ENCODE peak calls at places on chromosomes 4 and X, in ten cellular contexts. U, K, R, J, I, F, A, B, D and T are unnamed samples.

GRCh38 chr4:80386281-80386886 is 50.9 kb downstream of the CFAP299 start:
- DNase-seq in U (no peak), K (no peak), R (no peak), J (no peak), I (no peak), F (no peak), A (no peak), B (no peak), D (no peak), T (no peak)

GRCh38 chr4:123415977-123416376 is 19.4 kb downstream of the SPRY1 start:
- DNase-seq in U (no peak), K (peak; percentile 60), R (no peak), J (no peak), I (peak; percentile 45), F (peak; percentile 52), A (no peak), B (no peak), D (no peak), T (no peak)

GRCh38 chr4:55613621-55614020 is 21.6 kb upstream of the PDCL2 start:
- DNase-seq in U (no peak), K (no peak), R (no peak), J (no peak), I (no peak), F (no peak), A (no peak), B (no peak), D (no peak), T (no peak)

GRCh38 chr4:48945981-48946380 is 39.4 kb upstream of the OCIAD2 start:
- DNase-seq in U (no peak), K (no peak), R (no peak), J (no peak), I (no peak), F (no peak), A (no peak), B (no peak), D (no peak), T (no peak)

GRCh38 chr4:47852121-47852520 is 14.3 kb upstream of the CORIN start:
- DNase-seq in U (no peak), K (peak; percentile 87), R (no peak), J (no peak), I (peak; percentile 92), F (no peak), A (no peak), B (no peak), D (no peak), T (no peak)

GRCh38 chr4:170398228-170398627 is 308.5 kb upstream of the AADAT start:
- DNase-seq in U (no peak), K (no peak), R (no peak), J (no peak), I (no peak), F (no peak), A (no peak), B (no peak), D (no peak), T (no peak)

GRCh38 chr4:41878991-41879491 is 56.2 kb upstream of the TMEM33 start:
- DNase-seq in U (no peak), K (no peak), R (no peak), J (no peak), I (no peak), F (no peak), A (no peak), B (no peak), D (no peak), T (no peak)

GRCh38 chr4:118776166-118776954 is 59.6 kb downstream of the SEC24D start:
- DNase-seq in U (no peak), K (peak; percentile 68), R (no peak), J (no peak), I (peak; percentile 70), F (no peak), A (no peak), B (no peak), D (no peak), T (peak; percentile 87)

GRCh38 chr4:107631568-107631967 is 88.5 kb downstream of the PAPSS1 start:
- DNase-seq in U (no peak), K (peak; percentile 46), R (peak; percentile 6), J (no peak), I (no peak), F (no peak), A (no peak), B (no peak), D (no peak), T (no peak)

GRCh38 chr4:159508917-159509500 is 406.1 kb downstream of the RAPGEF2 start:
- DNase-seq in U (no peak), K (no peak), R (no peak), J (no peak), I (no peak), F (no peak), A (no peak), B (peak; percentile 21), D (no peak), T (no peak)

GRCh38 chr4:111807556-111807955 is 337.7 kb upstream of the FAM241A start:
- DNase-seq in U (no peak), K (no peak), R (no peak), J (no peak), I (no peak), F (no peak), A (peak; percentile 40), B (no peak), D (no peak), T (no peak)

GRCh38 chr4:152448038-152448437 is 87.9 kb downstream of the FBXW7 start:
- DNase-seq in U (no peak), K (no peak), R (no peak), J (peak; percentile 13), I (no peak), F (no peak), A (no peak), B (no peak), D (no peak), T (no peak)

GRCh38 chr4:128341634-128342033 is 54.0 kb upstream of the PGRMC2 start:
- DNase-seq in U (no peak), K (no peak), R (no peak), J (no peak), I (no peak), F (no peak), A (no peak), B (no peak), D (no peak), T (no peak)

GRCh38 chrX:155246748-155247147 is 17.5 kb downstream of the RAB39B start:
- DNase-seq in U (no peak), K (no peak), R (no peak), J (no peak), I (peak; percentile 4), F (no peak), A (no peak), B (no peak), D (no peak), T (no peak)

GRCh38 chr4:15913631-15913970 is 24.9 kb downstream of the FGFBP1 start:
- DNase-seq in U (no peak), K (peak; percentile 92), R (no peak), J (no peak), I (peak; percentile 97), F (no peak), A (no peak), B (peak; percentile 99), D (no peak), T (no peak)

GRCh38 chr4:152189451-152190179 is 346.3 kb downstream of the FBXW7 start:
- DNase-seq in U (no peak), K (no peak), R (no peak), J (no peak), I (no peak), F (no peak), A (peak; percentile 10), B (no peak), D (no peak), T (no peak)

GRCh38 chr4:55358668-55359067 is 12.6 kb downstream of the SRD5A3 start:
- DNase-seq in U (no peak), K (peak; percentile 93), R (no peak), J (no peak), I (peak; percentile 78), F (no peak), A (no peak), B (no peak), D (no peak), T (no peak)

GRCh38 chr4:3335385-3335784 is 42.6 kb downstream of the RGS12 start:
- DNase-seq in U (no peak), K (no peak), R (no peak), J (no peak), I (no peak), F (no peak), A (peak; percentile 39), B (no peak), D (no peak), T (no peak)

GRCh38 chrX:150334100-150334499 is 29.0 kb upstream of the MAMLD1 start:
- DNase-seq in U (peak; percentile 13), K (no peak), R (peak; percentile 30), J (no peak), I (no peak), F (no peak), A (no peak), B (no peak), D (no peak), T (no peak)

GRCh38 chr4:3527914-3528876 is 4.0 kb downstream of the LRPAP1 start:
- DNase-seq in U (no peak), K (no peak), R (no peak), J (no peak), I (no peak), F (peak; percentile 19), A (no peak), B (no peak), D (no peak), T (no peak)

GRCh38 chr4:41014158-41014557 is 200.2 kb downstream of the APBB2 start:
- DNase-seq in U (no peak), K (no peak), R (no peak), J (no peak), I (no peak), F (no peak), A (no peak), B (no peak), D (no peak), T (no peak)

GRCh38 chrX:63755892-63756291 is 29.1 kb downstream of the ARHGEF9 start:
- DNase-seq in U (no peak), K (no peak), R (no peak), J (no peak), I (no peak), F (no peak), A (no peak), B (no peak), D (no peak), T (no peak)
- H3K4me3 ChIP-seq in U (no peak overlapping the region), K (peak overlapping the region; percentile 93), R (no peak overlapping the region), J (no peak overlapping the region), I (no peak overlapping the region), F (no peak overlapping the region), A (peak overlapping the region; percentile 69), B (no peak overlapping the region), D (peak overlapping the region; percentile 67), T (peak overlapping the region; percentile 64)

GRCh38 chrX:123607806-123608205 is 125.0 kb downstream of the THOC2 start:
- DNase-seq in U (no peak), K (no peak), R (no peak), J (peak; percentile 61), I (no peak), F (no peak), A (no peak), B (no peak), D (no peak), T (no peak)
- H3K36me3 ChIP-seq in U (peaks cover 12% of the 10 kb centered on the region), K (no peaks in the 10 kb centered on the region), R (peaks cover 23% of the 10 kb centered on the region), J (no peaks in the 10 kb centered on the region), I (peaks cover 2% of the 10 kb centered on the region), F (peaks cover 26% of the 10 kb centered on the region), A (peaks cover 75% of the 10 kb centered on the region), B (no peaks in the 10 kb centered on the region), D (no peaks in the 10 kb centered on the region), T (peaks cover 31% of the 10 kb centered on the region)

GRCh38 chrX:99266255-99266654 is 1143.8 kb downstream of the PCDH19 start:
- DNase-seq in U (no peak), K (no peak), R (no peak), J (no peak), I (no peak), F (no peak), A (no peak), B (no peak), D (no peak), T (no peak)
- H3K4me3 ChIP-seq in U (no peak overlapping the region), K (no peak overlapping the region), R (no peak overlapping the region), J (no peak overlapping the region), I (no peak overlapping the region), F (no peak overlapping the region), A (no peak overlapping the region), B (no peak overlapping the region), D (no peak overlapping the region), T (no peak overlapping the region)

GRCh38 chr4:168923526-168924194 is 86.4 kb downstream of the CBR4 start:
- DNase-seq in U (no peak), K (peak; percentile 78), R (peak; percentile 63), J (peak; percentile 62), I (peak; percentile 86), F (peak; percentile 47), A (peak; percentile 86), B (peak; percentile 41), D (peak; percentile 54), T (peak; percentile 56)
- H3K36me3 ChIP-seq in U (peaks cover 66% of the 10 kb centered on the region), K (peaks cover 42% of the 10 kb centered on the region), R (peaks cover 92% of the 10 kb centered on the region), J (peaks cover 25% of the 10 kb centered on the region), I (peaks cover 46% of the 10 kb centered on the region), F (peaks cover 53% of the 10 kb centered on the region), A (peaks cover 70% of the 10 kb centered on the region), B (peaks cover 2% of the 10 kb centered on the region), D (peaks cover 45% of the 10 kb centered on the region), T (peaks cover 40% of the 10 kb centered on the region)